ENCODE peak calls at places on chromosomes 13 and 19, in four cellular contexts. J is HepG2, W is SK-N-SH, E is K562. A is an unnamed sample.

GRCh38 chr19:46357846-46358583 is 11.1 kb downstream of the PPP5C start:
- DNase-seq in J (no peak), W (no peak), E (no peak), A (no peak)

GRCh38 chr13:84126671-84127171 is 244.4 kb upstream of the SLITRK1 start:
- DNase-seq in J (no peak), W (no peak), E (no peak), A (peak; percentile 20)

GRCh38 chr13:51971520-51972426 is 39.5 kb downstream of the ATP7B start:
- DNase-seq in J (peak; percentile 58), W (no peak), E (no peak), A (no peak)

GRCh38 chr13:24747248-24748151 is 16.5 kb upstream of the RNF17 start:
- DNase-seq in J (no peak), W (no peak), E (no peak), A (no peak)

GRCh38 chr13:51380269-51380668 is 40.8 kb downstream of the SERPINE3 start:
- DNase-seq in J (no peak), W (no peak), E (no peak), A (no peak)

GRCh38 chr13:114076329-114076761 is 56.1 kb downstream of the RASA3 start:
- DNase-seq in J (no peak), W (no peak), E (no peak), A (no peak)

GRCh38 chr13:24630851-24631341 is 49.3 kb upstream of the ATP12A start:
- DNase-seq in J (no peak), W (no peak), E (peak; percentile 55), A (no peak)

GRCh38 chr19:54959840-54960239 is 6.3 kb upstream of the NLRP2 start:
- DNase-seq in J (no peak), W (no peak), E (peak; percentile 69), A (no peak)

GRCh38 chr19:54517483-54517882 is 14.9 kb downstream of the LAIR2 start:
- DNase-seq in J (peak; percentile 52), W (no peak), E (peak; percentile 82), A (no peak)

GRCh38 chr19:8641908-8642547 is 11.6 kb downstream of the NFILZ start:
- DNase-seq in J (peak; percentile 71), W (peak; percentile 44), E (peak; percentile 47), A (no peak)

GRCh38 chr13:48976677-48977625 is 1.2 kb downstream of the FNDC3A start:
- DNase-seq in J (peak; percentile 73), W (no peak), E (peak; percentile 19), A (no peak)

GRCh38 chr19:1866693-1867358 is 3.4 kb upstream of the KLF16 start:
- DNase-seq in J (no peak), W (no peak), E (no peak), A (no peak)

GRCh38 chr13:78431328-78431727 is 172.0 kb downstream of the POU4F1 start:
- DNase-seq in J (no peak), W (no peak), E (no peak), A (no peak)

GRCh38 chr13:39493966-39494365 is 109.0 kb downstream of the LHFPL6 start:
- DNase-seq in J (no peak), W (no peak), E (no peak), A (no peak)

GRCh38 chr13:43878897-43879322 is 630 bp downstream of the CCDC122 start:
- DNase-seq in J (peak; percentile 31), W (no peak), E (no peak), A (peak; percentile 13)

GRCh38 chr19:18966304-18966703 is 25.3 kb upstream of the HOMER3 start:
- DNase-seq in J (no peak), W (no peak), E (no peak), A (no peak)

GRCh38 chr13:98480915-98481510 is 95.9 kb downstream of the STK24 start:
- DNase-seq in J (no peak), W (peak; percentile 49), E (peak; percentile 72), A (no peak)

GRCh38 chr13:92896842-92897241 is 329.8 kb upstream of the GPC6 start:
- DNase-seq in J (peak; percentile 37), W (peak; percentile 2), E (no peak), A (no peak)

GRCh38 chr13:29849731-29850212 is 645 bp downstream of the UBL3 start:
- DNase-seq in J (peak; percentile 33), W (peak; percentile 70), E (peak; percentile 41), A (no peak)

GRCh38 chr13:77892491-77892890 is 26.1 kb downstream of the EDNRB start:
- DNase-seq in J (no peak), W (no peak), E (no peak), A (no peak)

GRCh38 chr19:33176670-33177416 is 17.3 kb upstream of the LRP3 start:
- DNase-seq in J (peak; percentile 97), W (peak; percentile 97), E (peak; percentile 99), A (peak; percentile 97)

GRCh38 chr19:47417746-47418594 is 1.4 kb downstream of the MEIS3 start:
- DNase-seq in J (no peak), W (peak; percentile 32), E (no peak), A (no peak)

GRCh38 chr19:29643361-29643935 is 21.8 kb upstream of the PLEKHF1 start:
- DNase-seq in J (no peak), W (no peak), E (no peak), A (no peak)

GRCh38 chr13:64819081-64819480 is 2411.1 kb downstream of the PCDH9 start:
- DNase-seq in J (no peak), W (no peak), E (no peak), A (no peak)
- TF ChIP-seq MXI1 in J (no peak), W (no peak), E (no peak), A (no peak)

GRCh38 chr13:23560571-23561089 is 9.6 kb upstream of the TNFRSF19 start:
- DNase-seq in J (no peak), W (no peak), E (no peak), A (no peak)

GRCh38 chr13:23567792-23568480 is 2.3 kb upstream of the TNFRSF19 start:
- DNase-seq in J (peak; percentile 77), W (no peak), E (no peak), A (no peak)

GRCh38 chr13:23561261-23561660 is 9.0 kb upstream of the TNFRSF19 start:
- DNase-seq in J (no peak), W (no peak), E (no peak), A (peak; percentile 92)

GRCh38 chr13:23558675-23559536 is 11.3 kb upstream of the TNFRSF19 start:
- DNase-seq in J (peak; percentile 97), W (peak; percentile 31), E (peak; percentile 5), A (no peak)

DNA sequence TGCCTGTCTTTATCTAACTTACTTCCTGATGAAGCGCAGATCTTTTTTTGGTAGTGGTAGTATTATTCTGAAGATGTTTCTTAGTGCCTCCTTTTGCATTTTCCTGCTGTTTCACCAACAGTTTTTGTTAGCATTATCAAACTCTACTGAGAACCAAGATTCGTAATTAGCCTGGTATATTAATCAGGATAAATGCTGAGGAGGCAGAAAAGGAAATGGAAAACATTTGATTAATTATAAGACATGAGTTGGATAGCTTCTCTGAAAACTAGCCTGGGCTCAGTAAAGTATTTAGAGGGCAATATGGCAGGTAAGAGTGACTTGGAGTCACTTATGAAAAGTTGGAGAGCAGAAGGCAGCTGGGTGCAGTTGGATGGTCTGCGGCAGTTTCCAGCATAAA is 7.1 kb upstream of the TNFRSF19 start:
- DNase-seq in J (no peak), W (no peak), E (no peak), A (no peak)
- TF ChIP-seq JUND in J (no peak), W (no peak), E (no peak), A (no peak)

DNA sequence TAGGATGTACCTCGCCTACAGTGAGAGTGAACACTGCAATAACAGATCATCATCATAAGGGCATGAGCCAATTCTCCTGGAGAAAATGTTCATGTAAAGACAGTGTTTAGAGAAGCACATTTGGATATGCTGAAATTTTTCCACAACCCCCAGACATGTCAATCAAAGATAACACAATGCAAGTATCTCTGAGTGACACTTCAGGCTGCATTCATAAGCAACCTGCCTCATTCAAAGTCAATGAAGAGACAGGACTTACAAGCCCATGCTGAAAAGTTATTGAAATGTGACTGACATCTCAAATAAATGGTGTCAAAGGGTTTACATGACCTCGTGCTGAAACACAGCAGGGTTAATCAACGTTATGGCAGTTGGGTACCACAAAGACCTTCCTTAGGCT is 102.0 kb downstream of the PCDH9 start:
- DNase-seq in J (no peak), W (no peak), E (no peak), A (no peak)
- TF ChIP-seq MXI1 in J (no peak), W (no peak), E (no peak), A (no peak)

GRCh38 chr13:79678100-79678499 is 197.1 kb downstream of the NDFIP2 start:
- DNase-seq in J (peak; percentile 24), W (no peak), E (no peak), A (no peak)

GRCh38 chr13:79680485-79680884 is 199.5 kb downstream of the NDFIP2 start:
- DNase-seq in J (no peak), W (peak; percentile 13), E (no peak), A (no peak)

GRCh38 chr13:79682164-79682563 is 201.2 kb downstream of the NDFIP2 start:
- DNase-seq in J (no peak), W (no peak), E (no peak), A (no peak)

GRCh38 chr13:79681069-79681468 is 200.1 kb downstream of the NDFIP2 start:
- DNase-seq in J (no peak), W (no peak), E (no peak), A (no peak)

GRCh38 chr13:79679334-79679733 is 198.4 kb downstream of the NDFIP2 start:
- DNase-seq in J (peak; percentile 53), W (peak; percentile 12), E (peak; percentile 61), A (no peak)
- TF ChIP-seq JUND in J (no peak), W (no peak), E (no peak), A (no peak)

GRCh38 chr19:12800873-12801465 is 631 bp downstream of the PRDX2 start:
- DNase-seq in J (peak; percentile 27), W (peak; percentile 57), E (peak; percentile 56), A (no peak)
- TF ChIP-seq MXI1 in J (no peak), W (no peak), E (no peak), A (no peak)

GRCh38 chr19:58406818-58407657 is 1.4 kb upstream of the ZNF584 start:
- DNase-seq in J (peak; percentile 58), W (no peak), E (peak; percentile 64), A (no peak)

GRCh38 chr19:58408152-58409009 is at the start of gene ZNF584:
- DNase-seq in J (peak; percentile 89), W (peak; percentile 97), E (peak; percentile 98), A (peak; percentile 60)

GRCh38 chr19:58407658-58408151 is 744 bp upstream of the ZNF584 start:
- DNase-seq in J (peak; percentile 57), W (no peak), E (peak; percentile 59), A (no peak)

DNA sequence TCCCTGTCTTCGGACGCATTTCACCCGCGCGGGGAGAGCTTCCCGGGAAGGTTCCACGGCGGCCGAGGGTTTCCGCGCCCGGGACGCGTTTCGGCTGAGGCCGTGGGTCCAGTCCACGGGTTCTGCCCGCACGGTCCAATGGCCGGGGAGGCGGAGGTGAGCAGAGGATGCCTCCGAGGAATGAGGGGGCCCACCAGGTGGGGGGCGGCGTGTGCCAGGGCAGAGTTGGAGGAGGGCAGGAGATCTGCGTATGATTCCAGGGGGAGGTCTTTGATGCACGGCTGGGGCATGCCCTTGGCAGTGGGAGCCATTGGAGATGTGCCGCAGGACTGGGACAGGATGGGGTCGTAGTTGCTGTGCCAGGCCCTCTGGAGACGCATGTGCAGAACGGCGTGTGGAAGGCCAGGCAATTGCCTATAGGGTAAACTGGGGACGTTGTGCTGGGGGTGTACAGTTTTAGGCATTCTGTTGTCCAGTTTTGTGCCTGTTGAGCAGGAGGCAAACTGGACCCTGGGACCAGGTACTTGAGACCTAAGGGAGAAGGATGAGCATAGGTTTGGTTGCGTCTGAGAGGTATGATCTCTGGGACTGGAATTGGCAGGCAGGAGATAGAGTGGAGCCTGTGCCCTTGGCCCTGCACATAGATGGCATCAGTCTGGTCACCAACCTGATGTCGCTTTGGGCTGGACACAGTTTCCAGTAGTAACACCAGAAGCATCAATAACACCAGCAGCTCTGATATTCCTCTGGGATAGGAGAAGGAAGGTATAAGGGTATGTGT is 751 bp downstream of the ZNF584 start:
- DNase-seq in J (no peak), W (peak; percentile 79), E (peak; percentile 48), A (no peak)
- TF ChIP-seq JUND in J (no peak), W (no peak), E (no peak), A (no peak)

A was measured in GM12878.